ENCODE peak calls at places on chromosome 10, in four cellular contexts. I is GM12865, Z is thoracic aorta, S is NCI-H1092. N is an unnamed sample.

GRCh38 chr10:86363184-86363832 is 3.3 kb downstream of the GRID1 start:
- DNase-seq in S (no peak), Z (no peak), I (no peak), N (peak; percentile 83)

GRCh38 chr10:31362023-31362641 is 43.1 kb downstream of the ZEB1 start:
- DNase-seq in I (no peak), Z (no peak), S (no peak), N (no peak)

GRCh38 chr10:22605168-22605567 is 109.2 kb downstream of the PIP4K2A start:
- DNase-seq in Z (no peak), S (no peak), I (peak; percentile 64), N (no peak)

GRCh38 chr10:90935581-90936292 is 14.8 kb upstream of the ANKRD1 start:
- DNase-seq in Z (no peak), S (no peak), I (no peak), N (no peak)

GRCh38 chr10:125283191-125283590 is 122.8 kb upstream of the CTBP2 start:
- DNase-seq in S (no peak), I (no peak), Z (no peak), N (peak; percentile 50)

GRCh38 chr10:112969542-112969941 is 19.5 kb downstream of the TCF7L2 start:
- DNase-seq in S (no peak), Z (no peak), I (no peak), N (peak; percentile 66)

GRCh38 chr10:124341768-124342135 is 77.0 kb downstream of the OAT start:
- DNase-seq in S (no peak), Z (no peak), I (peak; percentile 27), N (no peak)

GRCh38 chr10:21020545-21020944 is 123.4 kb upstream of the NEBL start:
- DNase-seq in I (peak; percentile 82), S (no peak), Z (no peak), N (peak; percentile 64)

GRCh38 chr10:131760416-131761166 is 140.2 kb upstream of the PPP2R2D start:
- DNase-seq in I (peak; percentile 45), Z (no peak), S (no peak), N (peak; percentile 88)

GRCh38 chr10:35178305-35178704 is 51.7 kb downstream of the CREM start:
- DNase-seq in I (no peak), Z (no peak), S (no peak), N (peak; percentile 36)

N was measured in mesendoderm.